ENCODE peak calls at places on chromosome 1, in four cellular contexts. R is CD8-positive, alpha-beta T cell; C is AG09309; E is tibial artery. Z is an unnamed sample.

GRCh38 chr1:56797079-56797685 is 22.0 kb downstream of the FYB2 start:
- DNase-seq in R (no peak), C (no peak), E (no peak), Z (no peak)

GRCh38 chr1:198893763-198894444 is 255.1 kb downstream of the PTPRC start:
- DNase-seq in R (no peak), C (no peak), E (no peak), Z (no peak)

GRCh38 chr1:86149591-86149990 is 7.0 kb downstream of the COL24A1 start:
- DNase-seq in R (no peak), C (no peak), E (no peak), Z (no peak)

GRCh38 chr1:31799196-31799894 is 16.5 kb downstream of the SPOCD1 start:
- DNase-seq in R (no peak), C (no peak), E (peak), Z (no peak)

GRCh38 chr1:66521736-66522365 is 12.1 kb upstream of the SGIP1 start:
- DNase-seq in R (no peak), C (peak), E (no peak), Z (no peak)

GRCh38 chr1:222618001-222618879 is at the start of gene MIA3:
- DNase-seq in R (peak), C (no peak), E (peak), Z (peak)

GRCh38 chr1:48610628-48611542 is 138.9 kb upstream of the SPATA6 start:
- DNase-seq in R (no peak), C (no peak), E (no peak), Z (no peak)

GRCh38 chr1:29805896-29806160 is 569.5 kb downstream of the PTPRU start:
- DNase-seq in R (no peak), C (no peak), E (no peak), Z (no peak)

GRCh38 chr1:28663871-28664470 is 4.6 kb upstream of the GMEB1 start:
- DNase-seq in R (no peak), C (no peak), E (no peak), Z (no peak)

GRCh38 chr1:48670234-48671020 is 106.3 kb downstream of the BEND5 start:
- DNase-seq in R (no peak), C (no peak), E (no peak), Z (no peak)

GRCh38 chr1:14507227-14507626 is 91.3 kb upstream of the KAZN start:
- DNase-seq in R (no peak), C (no peak), E (no peak), Z (no peak)

GRCh38 chr1:209260146-209260545 is 323.4 kb upstream of the CAMK1G start:
- DNase-seq in R (no peak), C (no peak), E (no peak), Z (no peak)

GRCh38 chr1:19435851-19436465 is 49.4 kb downstream of the CAPZB start:
- DNase-seq in R (no peak), C (peak), E (no peak), Z (no peak)

GRCh38 chr1:36286802-36287201 is 19.4 kb upstream of the SH3D21 start:
- DNase-seq in R (no peak), C (no peak), E (no peak), Z (no peak)

GRCh38 chr1:159790237-159790917 is 9.6 kb downstream of the DUSP23 start:
- DNase-seq in R (no peak), C (no peak), E (no peak), Z (peak)

GRCh38 chr1:207362962-207363858 is 41.7 kb downstream of the CD55 start:
- DNase-seq in R (peak), C (no peak), E (no peak), Z (no peak)

GRCh38 chr1:85465099-85465790 is at the start of gene DDAH1:
- DNase-seq in R (no peak), C (no peak), E (peak), Z (peak)

GRCh38 chr1:209884249-209884648 is 53.8 kb upstream of the SYT14 start:
- DNase-seq in R (no peak), C (no peak), E (no peak), Z (no peak)

GRCh38 chr1:29425656-29426055 is 189.3 kb downstream of the PTPRU start:
- DNase-seq in R (no peak), C (no peak), E (no peak), Z (no peak)

GRCh38 chr1:221511797-221512196 is 230.1 kb downstream of the DUSP10 start:
- DNase-seq in R (no peak), C (no peak), E (no peak), Z (no peak)

GRCh38 chr1:186325239-186325638 is 49.8 kb downstream of the TPR start:
- DNase-seq in R (no peak), C (no peak), E (no peak), Z (no peak)
- TF ChIP-seq CTCF in R (peak), C (peak), E (no peak), Z (peak)

DNA sequence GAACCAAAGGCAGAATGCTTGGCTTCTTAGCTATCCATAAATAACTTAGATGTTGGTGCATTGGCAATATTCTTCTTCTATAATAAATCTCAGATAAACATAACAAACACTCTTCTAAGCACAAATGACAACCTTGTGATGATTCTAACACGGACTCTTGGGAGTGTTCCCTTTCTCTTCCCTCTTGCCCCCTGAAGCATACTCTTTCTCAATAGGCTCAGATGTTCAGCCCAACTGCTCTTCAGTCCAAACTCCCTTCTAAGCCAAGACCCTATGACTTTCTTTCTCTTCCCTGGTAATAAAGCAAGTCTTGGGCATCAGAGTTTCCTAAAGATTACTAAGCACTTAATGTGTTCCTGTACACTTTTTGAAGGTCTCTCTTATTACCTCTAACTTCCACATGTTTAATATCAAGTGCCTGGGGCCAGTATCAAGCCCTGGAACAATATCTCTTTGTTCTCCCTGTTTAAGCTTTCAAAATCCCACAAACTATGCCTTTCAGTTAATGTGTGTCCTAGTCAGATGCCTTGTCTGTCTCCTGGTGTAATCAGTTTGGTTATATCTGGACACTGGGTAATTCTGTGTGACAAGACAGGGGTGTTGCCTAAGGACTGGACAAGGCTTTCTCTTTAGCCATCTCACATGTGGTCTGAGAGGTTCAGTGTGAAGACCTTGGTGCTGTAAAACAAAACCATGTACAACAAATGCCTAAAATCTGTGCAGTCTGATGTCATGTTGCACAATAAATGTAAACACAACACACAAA is 92.9 kb upstream of the IVNS1ABP start:
- DNase-seq in R (no peak), C (no peak), E (no peak), Z (no peak)
- TF ChIP-seq CTCF in R (no peak), C (no peak), E (no peak), Z (no peak)

GRCh38 chr1:243411472-243411871 is 155.6 kb downstream of the SDCCAG8 start:
- DNase-seq in R (no peak), C (no peak), E (no peak), Z (no peak)

GRCh38 chr1:243408479-243408878 is 152.6 kb downstream of the SDCCAG8 start:
- DNase-seq in R (no peak), C (no peak), E (no peak), Z (no peak)

GRCh38 chr1:243413431-243414151 is 157.8 kb downstream of the SDCCAG8 start:
- DNase-seq in R (no peak), C (no peak), E (no peak), Z (no peak)

GRCh38 chr1:243407284-243408018 is 151.6 kb downstream of the SDCCAG8 start:
- DNase-seq in R (no peak), C (peak), E (no peak), Z (no peak)

DNA sequence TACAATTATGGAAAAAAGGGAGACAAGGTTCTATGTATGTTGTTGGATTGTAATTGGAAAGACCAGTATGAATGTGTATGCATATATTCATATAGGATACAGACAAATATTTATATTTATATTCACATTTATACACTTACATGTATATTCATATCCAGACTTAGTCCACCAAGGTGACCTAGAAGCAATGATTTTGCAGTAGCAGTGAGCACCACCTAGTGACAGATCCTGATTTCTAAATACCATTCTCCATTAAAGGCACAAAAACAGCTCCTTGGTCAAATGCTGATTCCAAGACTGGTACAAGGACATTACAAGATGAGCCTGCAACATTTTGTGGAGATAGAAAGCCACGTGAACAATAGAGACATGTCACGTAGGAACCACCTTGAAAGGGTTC is 153.4 kb downstream of the SDCCAG8 start:
- DNase-seq in R (no peak), C (no peak), E (no peak), Z (no peak)
- TF ChIP-seq CTCF in R (no peak), C (peak), E (no peak), Z (no peak)

DNA sequence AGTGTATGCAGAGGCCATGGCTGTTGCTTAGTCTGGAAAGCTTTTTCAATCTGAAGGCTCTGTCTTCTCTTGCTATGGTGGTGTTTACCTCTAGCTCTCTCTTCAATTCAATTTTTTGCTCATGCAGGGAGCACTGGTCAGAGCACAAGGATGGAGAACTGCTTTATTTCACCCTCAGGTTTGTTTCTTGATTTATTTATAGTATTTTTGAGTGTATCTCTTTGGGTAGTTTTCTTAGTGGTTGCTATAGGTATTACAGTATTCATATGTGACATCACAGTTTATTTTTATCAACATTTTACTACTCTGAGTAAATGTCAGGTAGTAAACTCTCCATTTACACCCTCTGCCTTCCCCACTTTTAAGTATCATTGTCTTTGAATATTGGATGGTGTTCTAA is 147.9 kb downstream of the RASAL2 start:
- DNase-seq in R (no peak), C (no peak), E (no peak), Z (no peak)
- TF ChIP-seq CTCF in R (no peak), C (no peak), E (no peak), Z (peak)

GRCh38 chr1:227901906-227902640 is 45.7 kb downstream of the WNT9A start:
- DNase-seq in R (no peak), C (no peak), E (no peak), Z (no peak)
- TF ChIP-seq CTCF in R (no peak), C (no peak), E (no peak), Z (no peak)

GRCh38 chr1:234004575-234004974 is 100.1 kb downstream of the SLC35F3 start:
- DNase-seq in R (no peak), C (no peak), E (no peak), Z (no peak)

GRCh38 chr1:233998926-233999325 is 94.5 kb downstream of the SLC35F3 start:
- DNase-seq in R (no peak), C (no peak), E (no peak), Z (no peak)

GRCh38 chr1:234001817-234002216 is 97.3 kb downstream of the SLC35F3 start:
- DNase-seq in R (no peak), C (no peak), E (no peak), Z (no peak)

GRCh38 chr1:234000557-234001081 is 96.1 kb downstream of the SLC35F3 start:
- DNase-seq in R (no peak), C (no peak), E (no peak), Z (no peak)
- TF ChIP-seq CTCF in R (no peak), C (no peak), E (no peak), Z (no peak)

GRCh38 chr1:246687002-246687401 is 37.2 kb upstream of the SCCPDH start:
- DNase-seq in R (no peak), C (no peak), E (no peak), Z (no peak)
- TF ChIP-seq CTCF in R (no peak), C (no peak), E (no peak), Z (no peak)

GRCh38 chr1:92065042-92065441 is 10.2 kb downstream of the SETSIP start:
- DNase-seq in R (no peak), C (no peak), E (no peak), Z (no peak)
- TF ChIP-seq CTCF in R (no peak), C (peak), E (no peak), Z (no peak)

DNA sequence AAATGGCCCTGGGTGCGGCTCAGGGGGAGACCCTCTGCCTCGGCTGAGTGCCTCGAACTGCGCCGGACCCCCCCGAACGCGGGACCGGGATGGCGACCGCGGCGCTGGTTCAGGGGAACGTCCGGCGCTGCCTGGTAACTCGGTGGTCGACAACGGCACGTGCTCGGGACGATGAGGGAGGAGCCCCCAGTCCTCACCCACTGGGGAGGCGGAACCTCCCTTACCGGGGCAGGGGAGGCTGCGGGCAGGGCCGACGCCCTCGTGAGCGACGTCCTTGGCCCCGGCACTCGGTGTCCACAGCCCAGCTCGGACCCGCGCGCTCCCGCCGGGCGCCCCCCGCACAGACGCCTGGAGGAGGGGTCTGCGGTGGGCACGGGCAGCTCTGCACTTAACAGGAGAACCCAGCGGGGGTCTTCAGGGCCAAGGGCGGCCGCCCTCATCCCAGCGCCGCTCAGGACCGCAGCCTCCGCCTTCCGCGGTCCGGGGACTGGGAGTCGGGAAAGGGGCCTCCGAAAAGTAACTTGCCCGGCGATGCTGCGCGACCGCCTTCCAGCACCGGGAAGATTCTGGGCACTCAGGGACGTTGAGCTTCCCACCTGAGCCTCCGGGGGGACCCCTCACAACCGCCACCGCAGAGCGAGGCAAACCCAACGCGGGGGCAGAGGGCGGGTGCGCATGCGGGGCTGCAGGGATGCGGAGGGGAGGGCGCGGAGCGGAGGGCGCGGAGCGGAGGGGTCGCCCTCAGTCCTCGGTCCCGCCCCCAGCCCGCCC is 1.7 kb downstream of the HES4 start:
- DNase-seq in R (no peak), C (no peak), E (no peak), Z (peak)
- TF ChIP-seq CTCF in R (no peak), C (no peak), E (no peak), Z (no peak)

Z was measured in nephron progenitor cell.